ENCODE peak calls at places on chromosomes 12 and 14, in four cellular contexts. R is A549, E is SK-N-SH, A is DND-41. K is an unnamed sample.

GRCh38 chr12:53057816-53058500 is 8.1 kb downstream of the TNS2 start:
- DNase-seq in R (no peak), E (no peak), A (no peak), K (no peak)

GRCh38 chr14:76500011-76500410 is 124.1 kb downstream of the ESRRB start:
- DNase-seq in R (no peak), E (no peak), A (no peak), K (no peak)

GRCh38 chr12:121799175-121799841 is 4.5 kb upstream of the SETD1B start:
- DNase-seq in R (peak; percentile 94), E (peak; percentile 75), A (peak; percentile 56), K (peak; percentile 71)

GRCh38 chr12:71300772-71301675 is 138.6 kb upstream of the LGR5 start:
- DNase-seq in R (no peak), E (no peak), A (no peak), K (no peak)

GRCh38 chr14:40855343-40855742 is 751.3 kb upstream of the LRFN5 start:
- DNase-seq in R (no peak), E (no peak), A (no peak), K (no peak)

GRCh38 chr12:124952295-124952694 is 36.6 kb downstream of the DHX37 start:
- DNase-seq in R (no peak), E (peak; percentile 21), A (no peak), K (no peak)

GRCh38 chr14:90871605-90872233 is 55.5 kb upstream of the TTC7B start:
- DNase-seq in R (peak; percentile 15), E (no peak), A (no peak), K (no peak)

GRCh38 chr14:64502476-64503183 is 1.0 kb downstream of the ZBTB25 start:
- DNase-seq in R (peak; percentile 23), E (no peak), A (peak; percentile 33), K (peak; percentile 48)

GRCh38 chr12:27779416-27779815 is 617 bp upstream of the KLHL42 start:
- DNase-seq in R (peak; percentile 65), E (peak; percentile 75), A (peak; percentile 54), K (peak; percentile 50)

GRCh38 chr12:4987076-4987775 is 56.5 kb upstream of the KCNA5 start:
- DNase-seq in R (no peak), E (no peak), A (no peak), K (no peak)

GRCh38 chr14:99273025-99273723 is 1.2 kb upstream of the BCL11B start:
- DNase-seq in R (peak; percentile 77), E (peak; percentile 43), A (peak; percentile 78), K (no peak)

GRCh38 chr14:28661171-28661772 is 105.3 kb upstream of the FOXG1 start:
- DNase-seq in R (peak; percentile 35), E (no peak), A (no peak), K (no peak)

GRCh38 chr12:111927346-111927745 is 85.3 kb downstream of the MAPKAPK5 start:
- DNase-seq in R (no peak), E (no peak), A (no peak), K (no peak)

GRCh38 chr12:131139363-131140068 is 185.8 kb downstream of the ADGRD1 start:
- DNase-seq in R (no peak), E (no peak), A (no peak), K (no peak)

GRCh38 chr12:32768518-32768917 is 12.8 kb upstream of the YARS2 start:
- DNase-seq in R (no peak), E (no peak), A (no peak), K (no peak)

GRCh38 chr14:101928415-101928841 is 35.9 kb upstream of the DYNC1H1 start:
- DNase-seq in R (no peak), E (peak; percentile 48), A (no peak), K (no peak)

GRCh38 chr12:88185988-88186387 is 43.9 kb downstream of the TMTC3 start:
- DNase-seq in R (peak; percentile 22), E (no peak), A (no peak), K (no peak)

GRCh38 chr14:79680087-79680486 is 531.2 kb downstream of the DIO2 start:
- DNase-seq in R (no peak), E (no peak), A (no peak), K (no peak)

GRCh38 chr14:93691042-93691780 is 97.1 kb downstream of the PRIMA1 start:
- DNase-seq in R (no peak), E (no peak), A (no peak), K (no peak)

GRCh38 chr14:93688239-93688666 is 100.0 kb downstream of the PRIMA1 start:
- DNase-seq in R (no peak), E (no peak), A (no peak), K (no peak)

GRCh38 chr14:93688794-93689193 is 99.5 kb downstream of the PRIMA1 start:
- DNase-seq in R (no peak), E (no peak), A (no peak), K (no peak)

GRCh38 chr14:93693914-93694313 is 94.4 kb downstream of the PRIMA1 start:
- DNase-seq in R (no peak), E (no peak), A (no peak), K (no peak)
- H3K4me2 ChIP-seq in R (no peak overlapping the region), E (no peak overlapping the region), A (no peak overlapping the region), K (no peak overlapping the region)

GRCh38 chr14:92582706-92583452 is 69.3 kb downstream of the RIN3 start:
- DNase-seq in R (no peak), E (no peak), A (no peak), K (no peak)
- H3K27ac ChIP-seq in R (no peak overlapping the region), E (no peak overlapping the region), A (no peak overlapping the region), K (no peak overlapping the region)

DNA sequence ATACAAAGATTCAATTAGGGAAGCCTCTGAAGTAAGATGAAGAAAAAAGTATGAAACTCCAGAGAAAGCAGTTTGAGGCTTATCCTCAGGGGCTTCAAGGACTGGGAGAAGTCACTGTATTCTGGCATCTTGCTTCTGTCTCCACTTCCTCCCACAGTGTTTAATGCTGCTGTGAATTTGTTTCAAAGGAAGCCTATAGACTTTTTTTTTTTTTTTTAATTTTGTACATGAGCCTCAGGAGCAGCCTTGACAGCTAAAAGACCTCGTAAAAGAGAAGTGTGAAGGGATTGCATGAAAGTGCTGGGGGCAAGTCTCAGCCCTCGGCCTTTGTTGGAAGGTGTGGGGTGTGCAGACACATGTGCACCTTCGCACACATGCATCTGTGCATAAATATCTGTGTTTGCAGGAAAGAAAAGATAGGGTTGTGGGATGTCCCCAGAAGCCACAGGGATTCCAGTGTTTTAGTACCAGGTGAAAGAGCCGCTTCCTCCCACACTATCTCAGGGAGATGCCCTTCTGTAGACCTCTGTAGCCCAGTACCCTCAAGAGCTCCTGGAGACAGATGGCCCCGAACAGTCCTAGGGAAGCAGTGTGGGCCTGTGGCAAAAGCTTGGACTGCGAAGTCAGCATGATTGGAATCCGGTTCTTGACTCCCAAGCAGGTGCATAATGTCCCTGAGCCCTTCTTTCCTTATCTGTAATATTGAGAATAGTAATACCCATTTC is 193.5 kb upstream of the BCL2L14 start:
- DNase-seq in R (no peak), E (no peak), A (peak; percentile 52), K (no peak)
- H3K4me2 ChIP-seq in R (peak overlapping the region; percentile 53), E (peak overlapping the region; percentile 58), A (peak overlapping the region; percentile 54), K (peak overlapping the region; percentile 25)

DNA sequence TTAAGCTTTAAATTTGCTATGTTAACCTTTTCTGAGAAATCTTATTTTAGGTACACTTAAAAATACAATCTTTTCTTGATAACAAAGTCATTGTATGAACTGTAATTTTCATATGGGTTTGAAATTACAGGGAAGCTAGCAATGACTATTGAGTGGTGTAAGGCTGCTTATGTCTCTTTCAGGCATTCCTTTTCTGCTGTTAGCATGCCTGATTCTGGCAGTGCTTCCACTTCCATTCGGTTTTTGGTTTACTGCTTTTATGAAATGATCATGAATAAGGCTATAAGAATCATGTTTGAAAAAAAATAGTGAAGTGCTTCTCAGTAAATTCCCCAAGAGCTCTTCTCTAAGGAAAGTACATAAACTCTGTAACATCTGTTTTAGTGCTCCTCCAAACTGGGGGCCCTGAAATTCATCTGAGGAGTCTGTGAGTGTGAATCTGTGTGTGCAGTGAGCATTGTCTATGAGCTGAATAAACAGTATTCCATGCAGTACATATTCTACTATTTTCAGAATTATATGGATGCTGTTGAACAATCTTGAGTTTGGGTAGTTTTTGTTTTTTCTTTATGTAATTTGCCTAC is 434.0 kb upstream of the RGS6 start:
- DNase-seq in R (no peak), E (no peak), A (no peak), K (no peak)
- H3K27ac ChIP-seq in R (no peak overlapping the region), E (peak overlapping the region; percentile 2), A (peak overlapping the region; percentile 70), K (no peak overlapping the region)

GRCh38 chr14:104559043-104559768 is 20.4 kb upstream of the C14orf180 start:
- DNase-seq in R (no peak), E (no peak), A (no peak), K (no peak)
- H3K4me2 ChIP-seq in R (no peak overlapping the region), E (no peak overlapping the region), A (no peak overlapping the region), K (no peak overlapping the region)

GRCh38 chr12:66399626-66399931 is 97.3 kb downstream of the HELB start:
- DNase-seq in R (no peak), E (no peak), A (no peak), K (no peak)
- H3K27ac ChIP-seq in R (no peak overlapping the region), E (no peak overlapping the region), A (no peak overlapping the region), K (no peak overlapping the region)

DNA sequence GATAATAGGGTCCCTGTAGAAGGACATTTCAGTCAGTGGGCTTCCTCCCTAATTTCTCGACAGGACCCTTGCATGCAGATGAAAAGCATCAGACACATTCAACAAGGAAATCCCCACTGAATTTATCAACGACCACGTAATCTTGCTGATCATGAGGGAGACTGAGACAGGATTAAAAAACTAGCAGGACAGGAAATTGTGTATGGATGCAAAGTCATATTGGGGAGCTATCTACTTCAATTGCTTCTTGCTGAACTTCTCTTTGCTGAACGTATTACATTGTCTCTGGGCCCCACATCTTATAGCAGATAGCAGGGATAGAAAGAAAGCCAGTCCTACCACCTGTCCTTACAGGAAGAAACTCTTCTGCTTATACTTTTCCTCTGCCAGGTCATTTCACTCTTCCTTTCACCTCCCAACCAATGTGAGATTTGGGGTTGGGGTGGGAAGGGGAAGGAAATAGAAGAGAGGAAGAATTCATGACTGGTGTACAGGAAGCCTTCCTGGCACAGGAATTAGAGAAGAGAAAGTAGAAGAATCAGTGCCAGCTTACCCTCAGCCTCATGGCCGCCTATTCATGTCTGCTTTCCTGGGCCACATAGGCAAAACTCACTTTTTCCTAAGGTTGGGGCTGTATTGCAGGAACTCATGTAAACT is 333.3 kb downstream of the ZFP36L1 start:
- DNase-seq in R (no peak), E (no peak), A (no peak), K (no peak)
- H3K4me2 ChIP-seq in R (peak overlapping the region; percentile 66), E (peak overlapping the region; percentile 49), A (no peak overlapping the region), K (no peak overlapping the region)

GRCh38 chr12:113173081-113173698 is 12.1 kb downstream of the DDX54 start:
- DNase-seq in R (no peak), E (no peak), A (no peak), K (peak; percentile 99)
- H3K27ac ChIP-seq in R (no peak overlapping the region), E (no peak overlapping the region), A (peak overlapping the region; percentile 1), K (peak overlapping the region; percentile 98)